ENCODE peak calls at places on chromosomes 12 and 14, in nine cellular contexts. S is lower leg skin, R is body of pancreas, Q is cardiac muscle cell, V is A549, N is kidney epithelial cell, H is HL-60, T is cardiac fibroblast, B is AG04450. C is an unnamed sample.

GRCh38 chr12:21527451-21528180 is 1.5 kb downstream of the SPX start:
- DNase-seq in S (peak), R (peak), Q (peak), V (peak), N (peak), H (peak), T (peak), B (no peak), C (peak)

GRCh38 chr12:96136129-96136528 is 58.0 kb upstream of the ELK3 start:
- DNase-seq in S (peak), R (no peak), Q (peak), V (no peak), N (peak), H (no peak), T (peak), B (no peak), C (no peak)

GRCh38 chr14:79464468-79464867 is 746.8 kb downstream of the DIO2 start:
- DNase-seq in S (no peak), R (no peak), Q (no peak), V (no peak), N (no peak), H (no peak), T (no peak), B (no peak), C (no peak)

GRCh38 chr12:57242691-57243454 is 8.1 kb downstream of the STAC3 start:
- DNase-seq in S (no peak), R (peak), Q (peak), V (peak), N (no peak), H (peak), T (peak), B (no peak), C (peak)

GRCh38 chr14:101761881-101762529 is 496 bp downstream of the PPP2R5C start:
- DNase-seq in S (peak), R (peak), Q (peak), V (no peak), N (no peak), H (no peak), T (no peak), B (no peak), C (no peak)

GRCh38 chr14:93893550-93894329 is 33.4 kb upstream of the FAM181A start:
- DNase-seq in S (no peak), R (no peak), Q (no peak), V (no peak), N (no peak), H (no peak), T (no peak), B (no peak), C (no peak)

GRCh38 chr12:1488908-1489381 is 105.4 kb downstream of the FBXL14 start:
- DNase-seq in S (peak), R (peak), Q (no peak), V (no peak), N (no peak), H (peak), T (peak), B (no peak), C (no peak)

GRCh38 chr12:612293-612692 is 51.0 kb downstream of the NINJ2 start:
- DNase-seq in S (no peak), R (no peak), Q (no peak), V (no peak), N (no peak), H (no peak), T (no peak), B (no peak), C (no peak)

GRCh38 chr12:52022841-52023181 is 16.1 kb downstream of the TAMALIN start:
- DNase-seq in S (peak), R (no peak), Q (peak), V (peak), N (no peak), H (no peak), T (no peak), B (no peak), C (no peak)

GRCh38 chr12:105077435-105077834 is 6.8 kb downstream of the ALDH1L2 start:
- DNase-seq in S (no peak), R (no peak), Q (no peak), V (no peak), N (no peak), H (no peak), T (no peak), B (no peak), C (no peak)

GRCh38 chr12:32261638-32262037 is 137.7 kb upstream of the FGD4 start:
- DNase-seq in S (no peak), R (no peak), Q (no peak), V (peak), N (no peak), H (no peak), T (no peak), B (no peak), C (no peak)

GRCh38 chr14:67553547-67553946 is 20.5 kb downstream of the PLEKHH1 start:
- DNase-seq in S (no peak), R (no peak), Q (no peak), V (no peak), N (no peak), H (no peak), T (no peak), B (no peak), C (no peak)

GRCh38 chr12:105892362-105892910 is 246.3 kb downstream of the NUAK1 start:
- DNase-seq in S (no peak), R (no peak), Q (no peak), V (no peak), N (no peak), H (no peak), T (no peak), B (no peak), C (no peak)

GRCh38 chr12:106058256-106059182 is 80.2 kb downstream of the NUAK1 start:
- DNase-seq in S (no peak), R (no peak), Q (no peak), V (no peak), N (no peak), H (no peak), T (peak), B (no peak), C (no peak)

GRCh38 chr14:44162197-44162596 is 344.9 kb downstream of the FSCB start:
- DNase-seq in S (no peak), R (no peak), Q (no peak), V (peak), N (no peak), H (no peak), T (no peak), B (no peak), C (no peak)

GRCh38 chr14:69693823-69694729 is 72.9 kb upstream of the SRSF5 start:
- DNase-seq in S (no peak), R (peak), Q (no peak), V (peak), N (peak), H (no peak), T (peak), B (no peak), C (no peak)

GRCh38 chr14:77409131-77409533 is 14.2 kb downstream of the NOXRED1 start:
- DNase-seq in S (no peak), R (no peak), Q (peak), V (peak), N (no peak), H (peak), T (peak), B (no peak), C (no peak)
- TF ChIP-seq CTCF in S (no peak), R (no peak), Q (no peak), V (peak), N (no peak), H (no peak), T (peak), B (peak), C (peak)

GRCh38 chr14:61568572-61569011 is 126.7 kb upstream of the HIF1A start:
- DNase-seq in S (no peak), R (peak), Q (peak), V (no peak), N (no peak), H (peak), T (no peak), B (no peak), C (no peak)
- H3K4me3 ChIP-seq in S (no peak), R (no peak), Q (no peak), V (no peak), N (no peak), H (peak), T (no peak), B (no peak), C (no peak)

GRCh38 chr12:65881965-65882413 is 57.7 kb downstream of the HMGA2 start:
- DNase-seq in S (peak), R (peak), Q (peak), V (no peak), N (no peak), H (peak), T (peak), B (no peak), C (no peak)
- TF ChIP-seq CTCF in S (no peak), R (peak), Q (peak), V (no peak), N (peak), H (peak), T (peak), B (peak), C (no peak)

GRCh38 chr12:123705935-123706334 is 6.2 kb upstream of the ATP6V0A2 start:
- DNase-seq in S (no peak), R (no peak), Q (no peak), V (peak), N (no peak), H (no peak), T (peak), B (no peak), C (no peak)
- H3K4me3 ChIP-seq in S (no peak), R (no peak), Q (no peak), V (no peak), N (no peak), H (no peak), T (no peak), B (no peak), C (no peak)

DNA sequence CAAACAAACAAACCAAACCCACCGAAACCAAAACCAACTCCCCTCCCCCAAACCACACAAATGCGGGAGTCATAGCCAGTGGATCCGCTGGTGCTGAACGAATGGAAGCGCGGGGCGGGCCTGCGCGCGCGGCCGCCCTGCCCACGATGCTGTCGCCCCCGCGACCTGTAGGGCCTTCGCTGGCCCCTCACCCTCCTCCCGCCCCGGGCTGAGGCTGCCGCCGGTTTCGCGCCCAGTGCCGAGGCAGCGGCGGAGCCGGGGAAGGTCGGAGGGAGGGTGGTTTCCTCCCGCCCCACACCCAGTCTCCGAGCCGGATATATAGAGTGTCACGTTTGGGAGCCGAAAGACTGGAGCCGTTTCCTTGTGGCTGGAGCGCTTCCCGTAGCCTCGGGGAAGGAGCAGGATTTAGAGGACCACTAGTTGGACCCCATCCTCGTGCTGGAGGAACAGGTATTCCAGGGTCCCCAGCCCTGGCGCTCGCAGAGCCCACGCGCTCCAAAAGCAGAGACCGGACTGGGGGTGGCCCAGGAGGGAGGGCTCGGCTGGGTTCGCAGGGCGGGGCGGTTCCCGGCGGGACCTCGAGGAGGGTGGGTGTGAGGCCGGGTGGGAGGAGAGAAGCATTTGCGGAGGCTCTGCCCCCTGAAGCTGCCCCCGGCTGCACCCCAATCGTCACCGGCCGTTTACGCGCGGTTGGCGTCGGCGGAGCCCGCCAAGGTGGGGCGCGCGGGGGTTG is at the start of gene FAR2:
- DNase-seq in S (peak), R (peak), Q (peak), V (peak), N (no peak), H (peak), T (peak), B (no peak), C (no peak)
- TF ChIP-seq CTCF in S (no peak), R (no peak), Q (peak), V (no peak), N (no peak), H (no peak), T (no peak), B (no peak), C (no peak)

GRCh38 chr14:56803816-56804535 is 6.3 kb downstream of the OTX2 start:
- DNase-seq in S (no peak), R (no peak), Q (no peak), V (no peak), N (no peak), H (no peak), T (no peak), B (no peak), C (no peak)

GRCh38 chr14:56805201-56805991 is 4.9 kb downstream of the OTX2 start:
- DNase-seq in S (no peak), R (no peak), Q (no peak), V (no peak), N (no peak), H (no peak), T (no peak), B (no peak), C (no peak)

GRCh38 chr14:56807586-56808168 is 2.6 kb downstream of the OTX2 start:
- DNase-seq in S (no peak), R (no peak), Q (peak), V (no peak), N (no peak), H (no peak), T (no peak), B (no peak), C (no peak)

GRCh38 chr14:56808314-56809201 is 1.7 kb downstream of the OTX2 start:
- DNase-seq in S (no peak), R (no peak), Q (peak), V (no peak), N (no peak), H (no peak), T (no peak), B (no peak), C (no peak)

DNA sequence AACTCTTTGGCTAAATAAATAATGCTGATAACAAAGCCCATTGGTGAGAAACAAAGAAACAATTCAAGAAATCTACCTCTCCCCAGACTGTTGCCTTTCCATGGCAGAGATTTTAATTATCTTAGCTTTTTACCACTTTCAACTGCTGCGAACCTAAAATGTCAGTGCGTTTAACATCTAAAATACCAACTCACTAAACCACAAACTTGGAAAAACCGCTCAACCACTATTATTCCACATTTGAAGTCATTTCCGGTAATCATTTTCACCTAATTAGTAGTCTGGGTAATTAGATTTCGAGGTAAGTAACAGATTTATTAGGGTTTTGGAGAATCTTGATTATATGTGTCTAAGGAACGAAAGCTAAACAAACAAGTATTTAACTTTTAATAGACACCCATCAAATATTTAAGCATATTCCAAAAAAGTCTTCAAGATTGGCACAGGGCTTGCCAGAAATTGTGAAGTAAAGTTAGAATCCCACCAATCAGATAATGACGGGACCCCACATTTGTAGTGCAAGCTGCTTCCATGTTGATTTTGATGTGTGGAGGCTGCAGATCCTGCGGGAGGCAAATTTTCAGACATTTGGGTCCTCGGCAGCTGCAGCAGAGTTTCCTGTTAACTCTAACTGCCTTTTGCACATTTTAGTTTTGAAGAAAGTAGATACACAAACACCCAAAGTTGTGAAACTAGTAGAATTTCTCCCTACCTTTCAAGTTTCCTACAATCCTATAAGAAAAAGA is 4.1 kb downstream of the OTX2 start:
- DNase-seq in S (no peak), R (no peak), Q (no peak), V (no peak), N (no peak), H (no peak), T (no peak), B (no peak), C (no peak)
- H3K4me3 ChIP-seq in S (no peak), R (no peak), Q (peak), V (no peak), N (no peak), H (no peak), T (no peak), B (no peak), C (no peak)

DNA sequence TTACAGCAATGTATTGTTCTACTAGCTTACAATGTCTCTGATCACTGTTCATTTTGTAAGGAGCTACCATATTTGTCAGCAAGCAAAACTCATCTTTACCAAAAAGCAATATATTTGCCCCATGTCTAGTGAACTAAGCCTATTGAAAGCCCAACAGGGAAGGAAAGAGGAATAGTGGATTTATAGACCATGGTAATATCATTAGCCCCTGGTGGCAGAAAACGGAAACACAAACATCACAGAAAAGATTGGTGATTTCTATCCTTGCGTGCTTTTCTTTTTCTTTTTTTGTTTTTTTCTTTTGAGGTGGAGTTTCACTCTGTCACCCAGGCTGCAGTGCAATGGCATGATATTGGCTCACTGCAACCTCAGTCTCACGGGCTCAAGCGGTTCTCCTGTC is 1562.4 kb upstream of the TMEM132C start:
- DNase-seq in S (no peak), R (no peak), Q (no peak), V (no peak), N (no peak), H (no peak), T (no peak), B (no peak), C (no peak)
- TF ChIP-seq CTCF in S (no peak), R (no peak), Q (no peak), V (no peak), N (no peak), H (no peak), T (no peak), B (no peak), C (no peak)

DNA sequence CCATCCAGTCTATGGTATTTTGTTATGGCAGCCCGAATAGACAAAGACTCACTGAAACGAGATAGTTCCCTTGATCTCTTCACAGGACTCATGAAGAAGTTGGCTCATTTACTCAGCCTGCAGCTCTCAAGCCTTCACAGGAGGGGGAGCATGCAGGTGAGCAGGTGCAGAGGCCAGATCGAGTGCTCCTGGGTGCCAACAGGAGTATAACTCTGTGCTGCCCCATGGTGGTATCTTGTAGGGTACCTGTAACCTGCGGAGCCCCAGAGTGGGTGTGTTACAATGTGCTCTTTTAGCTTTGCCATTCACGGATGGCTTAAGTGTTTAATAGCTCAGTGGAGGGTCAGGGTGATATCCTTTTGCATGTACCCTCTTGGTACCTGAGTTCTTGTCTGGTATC is 159.5 kb downstream of the METTL25 start:
- DNase-seq in S (no peak), R (no peak), Q (no peak), V (no peak), N (no peak), H (no peak), T (no peak), B (no peak), C (no peak)
- H3K4me3 ChIP-seq in S (no peak), R (no peak), Q (no peak), V (no peak), N (no peak), H (no peak), T (no peak), B (no peak), C (no peak)

DNA sequence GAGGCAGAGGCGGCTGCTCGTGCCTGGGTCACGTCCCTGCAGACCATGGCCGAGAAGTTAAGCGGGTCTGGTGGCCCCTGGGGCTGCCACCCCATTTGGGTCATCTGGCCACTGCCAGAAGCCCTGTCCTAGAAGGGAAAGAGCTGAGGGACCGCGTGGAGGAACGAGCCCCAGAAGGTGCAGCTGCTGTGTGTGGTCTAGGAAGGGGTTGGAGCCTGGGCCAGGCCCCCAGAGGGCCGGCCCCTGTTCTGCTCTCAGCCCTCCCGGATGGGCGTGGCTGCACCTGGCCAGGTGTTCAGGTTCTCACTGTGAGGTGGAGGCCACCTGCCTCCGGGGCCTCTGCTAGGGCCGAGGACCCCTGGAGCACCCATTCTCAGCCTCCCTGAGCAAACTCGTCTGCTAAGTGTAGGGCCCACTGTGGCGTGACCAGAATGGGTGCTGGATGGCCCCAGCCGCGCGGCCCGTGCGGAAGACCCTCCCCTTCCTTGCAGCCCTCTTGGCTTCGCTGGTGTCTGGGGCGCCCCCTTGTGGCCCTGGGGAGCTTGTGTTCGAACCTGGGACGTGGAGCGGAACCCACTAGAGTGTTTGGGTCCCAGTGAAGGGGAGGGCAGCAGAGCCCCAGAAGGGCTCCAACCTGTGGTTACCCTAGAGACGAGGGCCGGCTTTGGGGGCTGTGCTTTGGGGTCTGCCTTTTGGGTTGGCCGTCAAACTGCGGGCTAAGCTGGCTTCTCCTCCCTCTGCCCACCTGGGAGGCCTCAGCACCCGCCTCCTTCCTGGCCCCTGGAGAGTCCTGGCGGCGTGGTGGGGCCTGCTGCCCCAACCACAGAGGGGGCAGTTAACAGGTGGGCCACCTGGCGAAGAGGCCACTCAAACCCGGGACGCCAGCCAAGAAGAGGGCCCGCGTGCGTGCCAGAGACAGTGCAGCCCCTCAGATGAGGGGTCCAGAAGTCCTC is 49.3 kb downstream of the LRCOL1 start:
- DNase-seq in S (no peak), R (peak), Q (peak), V (peak), N (peak), H (peak), T (peak), B (peak), C (peak)
- TF ChIP-seq CTCF in S (no peak), R (peak), Q (peak), V (peak), N (peak), H (peak), T (peak), B (peak), C (peak)